ENCODE peak calls at places on chromosomes 12 and 14, in seven cellular contexts. One of them, this sample, is unnamed.

GRCh38 chr14:32896979-32897723 is 41.5 kb upstream of the NPAS3 start:
- DNase-seq in AML-193: no peak
- DNase-seq in A673: peak
- DNase-seq in NCI-H446 treated with DMSO at 0.1 percent for 48 hours: no peak
- DNase-seq in mucosa of descending colon: no peak
- DNase-seq in activated T-cell treated with anti-CD3 and anti-CD28 coated beads, Interleukin-2, amount 50 U/mL, for 24 hours: no peak
- DNase-seq in left ventricle myocardium superior: no peak
- DNase-seq in this sample: no peak

GRCh38 chr14:70086685-70087379 is 101.9 kb downstream of the SLC8A3 start:
- DNase-seq in AML-193: peak
- DNase-seq in A673: peak
- DNase-seq in NCI-H446 treated with DMSO at 0.1 percent for 48 hours: no peak
- DNase-seq in mucosa of descending colon: peak
- DNase-seq in activated T-cell treated with anti-CD3 and anti-CD28 coated beads, Interleukin-2, amount 50 U/mL, for 24 hours: no peak
- DNase-seq in left ventricle myocardium superior: no peak
- DNase-seq in this sample: no peak

GRCh38 chr14:65035049-65035448 is 48.4 kb downstream of the FNTB start:
- DNase-seq in AML-193: no peak
- DNase-seq in A673: no peak
- DNase-seq in NCI-H446 treated with DMSO at 0.1 percent for 48 hours: peak
- DNase-seq in mucosa of descending colon: no peak
- DNase-seq in activated T-cell treated with anti-CD3 and anti-CD28 coated beads, Interleukin-2, amount 50 U/mL, for 24 hours: no peak
- DNase-seq in left ventricle myocardium superior: peak
- DNase-seq in this sample: no peak

GRCh38 chr12:3004655-3005565 is 45.7 kb downstream of the TEAD4 start:
- DNase-seq in AML-193: peak
- DNase-seq in A673: no peak
- DNase-seq in NCI-H446 treated with DMSO at 0.1 percent for 48 hours: no peak
- DNase-seq in mucosa of descending colon: no peak
- DNase-seq in activated T-cell treated with anti-CD3 and anti-CD28 coated beads, Interleukin-2, amount 50 U/mL, for 24 hours: no peak
- DNase-seq in left ventricle myocardium superior: no peak
- DNase-seq in this sample: no peak

GRCh38 chr12:127169321-127170270 is 1097.4 kb upstream of the TMEM132C start:
- DNase-seq in AML-193: no peak
- DNase-seq in A673: no peak
- DNase-seq in NCI-H446 treated with DMSO at 0.1 percent for 48 hours: no peak
- DNase-seq in mucosa of descending colon: no peak
- DNase-seq in activated T-cell treated with anti-CD3 and anti-CD28 coated beads, Interleukin-2, amount 50 U/mL, for 24 hours: no peak
- DNase-seq in left ventricle myocardium superior: no peak
- DNase-seq in this sample: no peak

GRCh38 chr12:132490481-132491348 is 764 bp downstream of the FBRSL1 start:
- DNase-seq in AML-193: no peak
- DNase-seq in A673: no peak
- DNase-seq in NCI-H446 treated with DMSO at 0.1 percent for 48 hours: no peak
- DNase-seq in mucosa of descending colon: peak
- DNase-seq in activated T-cell treated with anti-CD3 and anti-CD28 coated beads, Interleukin-2, amount 50 U/mL, for 24 hours: no peak
- DNase-seq in left ventricle myocardium superior: peak
- DNase-seq in this sample: no peak

GRCh38 chr14:39107624-39108023 is 4.6 kb upstream of the SEC23A start:
- DNase-seq in AML-193: peak
- DNase-seq in A673: peak
- DNase-seq in NCI-H446 treated with DMSO at 0.1 percent for 48 hours: peak
- DNase-seq in mucosa of descending colon: no peak
- DNase-seq in activated T-cell treated with anti-CD3 and anti-CD28 coated beads, Interleukin-2, amount 50 U/mL, for 24 hours: no peak
- DNase-seq in left ventricle myocardium superior: no peak
- DNase-seq in this sample: no peak

GRCh38 chr12:132436791-132437251 is 53.1 kb upstream of the FBRSL1 start:
- DNase-seq in AML-193: no peak
- DNase-seq in A673: no peak
- DNase-seq in NCI-H446 treated with DMSO at 0.1 percent for 48 hours: no peak
- DNase-seq in mucosa of descending colon: peak
- DNase-seq in activated T-cell treated with anti-CD3 and anti-CD28 coated beads, Interleukin-2, amount 50 U/mL, for 24 hours: no peak
- DNase-seq in left ventricle myocardium superior: no peak
- DNase-seq in this sample: no peak

GRCh38 chr12:2547273-2548044 is 247.3 kb upstream of the FKBP4 start:
- DNase-seq in AML-193: no peak
- DNase-seq in A673: no peak
- DNase-seq in NCI-H446 treated with DMSO at 0.1 percent for 48 hours: no peak
- DNase-seq in mucosa of descending colon: no peak
- DNase-seq in activated T-cell treated with anti-CD3 and anti-CD28 coated beads, Interleukin-2, amount 50 U/mL, for 24 hours: no peak
- DNase-seq in left ventricle myocardium superior: no peak
- DNase-seq in this sample: no peak

GRCh38 chr12:4975574-4975973 is 65.9 kb downstream of the KCNA1 start:
- DNase-seq in AML-193: no peak
- DNase-seq in A673: peak
- DNase-seq in NCI-H446 treated with DMSO at 0.1 percent for 48 hours: peak
- DNase-seq in mucosa of descending colon: no peak
- DNase-seq in activated T-cell treated with anti-CD3 and anti-CD28 coated beads, Interleukin-2, amount 50 U/mL, for 24 hours: no peak
- DNase-seq in left ventricle myocardium superior: peak
- DNase-seq in this sample: no peak

GRCh38 chr12:24933694-24934407 is 15.1 kb downstream of the BCAT1 start:
- DNase-seq in AML-193: no peak
- DNase-seq in A673: no peak
- DNase-seq in NCI-H446 treated with DMSO at 0.1 percent for 48 hours: no peak
- DNase-seq in mucosa of descending colon: no peak
- DNase-seq in activated T-cell treated with anti-CD3 and anti-CD28 coated beads, Interleukin-2, amount 50 U/mL, for 24 hours: no peak
- DNase-seq in left ventricle myocardium superior: no peak
- DNase-seq in this sample: no peak

GRCh38 chr12:113105606-113106271 is 29.8 kb downstream of the RASAL1 start:
- DNase-seq in AML-193: no peak
- DNase-seq in A673: no peak
- DNase-seq in NCI-H446 treated with DMSO at 0.1 percent for 48 hours: no peak
- DNase-seq in mucosa of descending colon: no peak
- DNase-seq in activated T-cell treated with anti-CD3 and anti-CD28 coated beads, Interleukin-2, amount 50 U/mL, for 24 hours: no peak
- DNase-seq in left ventricle myocardium superior: no peak
- DNase-seq in this sample: no peak

GRCh38 chr12:15122349-15122748 is 98.9 kb downstream of the RERG start:
- DNase-seq in AML-193: no peak
- DNase-seq in A673: no peak
- DNase-seq in NCI-H446 treated with DMSO at 0.1 percent for 48 hours: no peak
- DNase-seq in mucosa of descending colon: no peak
- DNase-seq in activated T-cell treated with anti-CD3 and anti-CD28 coated beads, Interleukin-2, amount 50 U/mL, for 24 hours: no peak
- DNase-seq in left ventricle myocardium superior: no peak
- DNase-seq in this sample: no peak

GRCh38 chr12:113980537-113981337 is 14.6 kb upstream of the RBM19 start:
- DNase-seq in AML-193: peak
- DNase-seq in A673: peak
- DNase-seq in NCI-H446 treated with DMSO at 0.1 percent for 48 hours: peak
- DNase-seq in mucosa of descending colon: peak
- DNase-seq in activated T-cell treated with anti-CD3 and anti-CD28 coated beads, Interleukin-2, amount 50 U/mL, for 24 hours: peak
- DNase-seq in left ventricle myocardium superior: no peak
- DNase-seq in this sample: no peak

GRCh38 chr12:101592448-101592847 is 2.3 kb upstream of the MYBPC1 start:
- DNase-seq in AML-193: no peak
- DNase-seq in A673: no peak
- DNase-seq in NCI-H446 treated with DMSO at 0.1 percent for 48 hours: no peak
- DNase-seq in mucosa of descending colon: no peak
- DNase-seq in activated T-cell treated with anti-CD3 and anti-CD28 coated beads, Interleukin-2, amount 50 U/mL, for 24 hours: no peak
- DNase-seq in left ventricle myocardium superior: no peak
- DNase-seq in this sample: no peak

GRCh38 chr12:108701779-108702435 is 29.4 kb downstream of the CORO1C start:
- DNase-seq in AML-193: no peak
- DNase-seq in A673: no peak
- DNase-seq in NCI-H446 treated with DMSO at 0.1 percent for 48 hours: no peak
- DNase-seq in mucosa of descending colon: no peak
- DNase-seq in activated T-cell treated with anti-CD3 and anti-CD28 coated beads, Interleukin-2, amount 50 U/mL, for 24 hours: no peak
- DNase-seq in left ventricle myocardium superior: no peak
- DNase-seq in this sample: no peak

This sample was measured in activated naive CD4-positive, alpha-beta T cell.